ENCODE peak calls at places on chromosomes 11 and 22, in seven cellular contexts. One of them, this sample, is unnamed.

GRCh38 chr11:29507381-29507780 is 509.4 kb downstream of the KCNA4 start:
- DNase-seq in kidney tubule cell: no peak
- DNase-seq in activated T-cell treated with anti-CD3 and anti-CD28 coated beads, Interleukin-2, amount 50 U/mL, for 48 hours: no peak
- DNase-seq in mesenchymal stem cell: no peak
- DNase-seq in activated naive CD8-positive, alpha-beta T cell treated with anti-CD3 and anti-CD28 coated beads for 36 hours: no peak
- DNase-seq in NCI-H2081: no peak
- DNase-seq in hypothalamus: no peak
- DNase-seq in this sample: no peak

GRCh38 chr11:118051611-118052461 is 25.0 kb upstream of the TMPRSS4 start:
- DNase-seq in kidney tubule cell: no peak
- DNase-seq in activated T-cell treated with anti-CD3 and anti-CD28 coated beads, Interleukin-2, amount 50 U/mL, for 48 hours: peak; percentile 69
- DNase-seq in mesenchymal stem cell: no peak
- DNase-seq in activated naive CD8-positive, alpha-beta T cell treated with anti-CD3 and anti-CD28 coated beads for 36 hours: peak; percentile 59
- DNase-seq in NCI-H2081: no peak
- DNase-seq in hypothalamus: no peak
- DNase-seq in this sample: no peak

GRCh38 chr22:35868938-35869337 is 151.3 kb downstream of the APOL5 start:
- DNase-seq in kidney tubule cell: peak; percentile 29
- DNase-seq in activated T-cell treated with anti-CD3 and anti-CD28 coated beads, Interleukin-2, amount 50 U/mL, for 48 hours: no peak
- DNase-seq in mesenchymal stem cell: no peak
- DNase-seq in activated naive CD8-positive, alpha-beta T cell treated with anti-CD3 and anti-CD28 coated beads for 36 hours: no peak
- DNase-seq in NCI-H2081: no peak
- DNase-seq in hypothalamus: no peak
- DNase-seq in this sample: no peak

GRCh38 chr22:24106385-24107381 is 74.6 kb upstream of the SUSD2 start:
- DNase-seq in kidney tubule cell: no peak
- DNase-seq in activated T-cell treated with anti-CD3 and anti-CD28 coated beads, Interleukin-2, amount 50 U/mL, for 48 hours: peak; percentile 47
- DNase-seq in mesenchymal stem cell: peak; percentile 19
- DNase-seq in activated naive CD8-positive, alpha-beta T cell treated with anti-CD3 and anti-CD28 coated beads for 36 hours: peak; percentile 18
- DNase-seq in NCI-H2081: no peak
- DNase-seq in hypothalamus: no peak
- DNase-seq in this sample: no peak

GRCh38 chr22:37068859-37069258 is 17.3 kb downstream of the KCTD17 start:
- DNase-seq in kidney tubule cell: no peak
- DNase-seq in activated T-cell treated with anti-CD3 and anti-CD28 coated beads, Interleukin-2, amount 50 U/mL, for 48 hours: peak; percentile 42
- DNase-seq in mesenchymal stem cell: no peak
- DNase-seq in activated naive CD8-positive, alpha-beta T cell treated with anti-CD3 and anti-CD28 coated beads for 36 hours: peak; percentile 28
- DNase-seq in NCI-H2081: no peak
- DNase-seq in hypothalamus: no peak
- DNase-seq in this sample: no peak

GRCh38 chr11:119317592-119318239 is 786 bp upstream of the MCAM start:
- DNase-seq in kidney tubule cell: no peak
- DNase-seq in activated T-cell treated with anti-CD3 and anti-CD28 coated beads, Interleukin-2, amount 50 U/mL, for 48 hours: no peak
- DNase-seq in mesenchymal stem cell: no peak
- DNase-seq in activated naive CD8-positive, alpha-beta T cell treated with anti-CD3 and anti-CD28 coated beads for 36 hours: no peak
- DNase-seq in NCI-H2081: no peak
- DNase-seq in hypothalamus: no peak
- DNase-seq in this sample: no peak

GRCh38 chr11:32586576-32587190 is 3.1 kb downstream of the EIF3M start:
- DNase-seq in kidney tubule cell: peak; percentile 51
- DNase-seq in activated T-cell treated with anti-CD3 and anti-CD28 coated beads, Interleukin-2, amount 50 U/mL, for 48 hours: no peak
- DNase-seq in mesenchymal stem cell: peak; percentile 47
- DNase-seq in activated naive CD8-positive, alpha-beta T cell treated with anti-CD3 and anti-CD28 coated beads for 36 hours: no peak
- DNase-seq in NCI-H2081: no peak
- DNase-seq in hypothalamus: no peak
- DNase-seq in this sample: no peak

GRCh38 chr11:198236-198806 is 5.4 kb downstream of the SCGB1C1 start:
- DNase-seq in kidney tubule cell: no peak
- DNase-seq in activated T-cell treated with anti-CD3 and anti-CD28 coated beads, Interleukin-2, amount 50 U/mL, for 48 hours: no peak
- DNase-seq in mesenchymal stem cell: no peak
- DNase-seq in activated naive CD8-positive, alpha-beta T cell treated with anti-CD3 and anti-CD28 coated beads for 36 hours: no peak
- DNase-seq in NCI-H2081: no peak
- DNase-seq in hypothalamus: no peak
- DNase-seq in this sample: no peak

GRCh38 chr11:12142179-12142578 is 31.8 kb downstream of the MICAL2 start:
- DNase-seq in kidney tubule cell: no peak
- DNase-seq in activated T-cell treated with anti-CD3 and anti-CD28 coated beads, Interleukin-2, amount 50 U/mL, for 48 hours: no peak
- DNase-seq in mesenchymal stem cell: no peak
- DNase-seq in activated naive CD8-positive, alpha-beta T cell treated with anti-CD3 and anti-CD28 coated beads for 36 hours: no peak
- DNase-seq in NCI-H2081: no peak
- DNase-seq in hypothalamus: no peak
- DNase-seq in this sample: no peak

This sample was measured in C1 segment of cervical spinal cord.